ENCODE peak calls at places on chromosomes 3 and 15, in nine cellular contexts. Y is thoracic aorta, V is GM03348, Z is fibroblast of villous mesenchyme, T is NCI-H510A treated with DMSO at 0.1 percent for 48 hours, U is substantia nigra, J is mucosa of gallbladder, N is HFFc6, L is NCI-H1105 treated with DMSO at 0.1 percent for 48 hours. S is an unnamed sample.

GRCh38 chr3:65836047-65836446 is 202.7 kb downstream of the MAGI1 start:
- DNase-seq in V (no peak), L (no peak), N (peak), J (no peak), Z (no peak), U (no peak), Y (no peak), T (no peak), S (no peak)

GRCh38 chr3:193593666-193594025 is 638 bp downstream of the OPA1 start:
- DNase-seq in T (no peak), N (peak), L (peak), U (no peak), J (no peak), V (peak), Z (peak), Y (no peak), S (no peak)

GRCh38 chr3:17179381-17180205 is 294.8 kb downstream of the PLCL2 start:
- DNase-seq in U (no peak), L (peak), Z (no peak), J (no peak), T (peak), V (no peak), N (no peak), Y (no peak), S (peak)

GRCh38 chr15:31108836-31109235 is 7.3 kb upstream of the TRPM1 start:
- DNase-seq in T (no peak), U (no peak), L (no peak), V (no peak), N (no peak), Z (peak), J (no peak), Y (no peak), S (no peak)

GRCh38 chr3:177229791-177230190 is 32.5 kb upstream of the TBL1XR1 start:
- DNase-seq in T (no peak), N (no peak), Y (no peak), V (peak), U (no peak), J (no peak), Z (peak), L (no peak), S (no peak)

GRCh38 chr3:116034797-116035196 is 410.5 kb downstream of the LSAMP start:
- DNase-seq in U (no peak), Z (no peak), J (no peak), L (peak), T (no peak), N (no peak), Y (no peak), V (no peak), S (no peak)

GRCh38 chr3:25120666-25121065 is 307.4 kb upstream of the RARB start:
- DNase-seq in N (no peak), Z (no peak), L (no peak), J (peak), U (no peak), T (no peak), Y (no peak), V (no peak), S (no peak)

GRCh38 chr15:88688394-88688933 is 49.6 kb downstream of the ISG20 start:
- DNase-seq in V (no peak), N (no peak), L (no peak), U (no peak), T (no peak), Z (no peak), Y (no peak), J (no peak), S (no peak)

GRCh38 chr15:22930782-22931484 is 49.2 kb downstream of the CYFIP1 start:
- DNase-seq in U (no peak), L (peak), Y (no peak), J (no peak), Z (no peak), T (no peak), N (no peak), V (no peak), S (no peak)

GRCh38 chr15:60356832-60357231 is 41.0 kb downstream of the ANXA2 start:
- DNase-seq in V (no peak), T (no peak), Y (no peak), N (no peak), U (no peak), J (no peak), Z (no peak), L (no peak), S (no peak)

GRCh38 chr15:80351211-80351610 is 53.0 kb upstream of the ARNT2 start:
- DNase-seq in L (no peak), U (no peak), Z (no peak), J (no peak), T (no peak), Y (no peak), V (no peak), N (no peak), S (no peak)

GRCh38 chr3:159783780-159784747 is 204.6 kb upstream of the IL12A start:
- DNase-seq in L (no peak), Z (no peak), J (no peak), Y (no peak), V (no peak), N (no peak), T (no peak), U (no peak), S (no peak)

GRCh38 chr15:88624156-88624970 is 3.2 kb downstream of the AEN start:
- DNase-seq in U (no peak), N (no peak), J (no peak), L (no peak), V (peak), T (no peak), Y (no peak), Z (peak), S (no peak)

GRCh38 chr15:61946778-61947177 is 113.5 kb downstream of the VPS13C start:
- DNase-seq in U (no peak), L (no peak), J (no peak), Y (no peak), N (peak), Z (no peak), V (peak), T (no peak), S (no peak)

GRCh38 chr15:39621210-39621609 is 40.3 kb downstream of the THBS1 start:
- DNase-seq in L (peak), J (no peak), T (peak), Z (no peak), N (no peak), V (no peak), Y (no peak), U (no peak), S (no peak)

GRCh38 chr15:75732809-75733451 is 20.3 kb upstream of the CSPG4 start:
- DNase-seq in T (peak), Y (no peak), Z (peak), J (peak), L (peak), V (peak), N (peak), U (peak), S (peak)

GRCh38 chr3:138781012-138781470 is 53.7 kb downstream of the PIK3CB start:
- DNase-seq in U (no peak), Z (peak), V (no peak), N (no peak), T (no peak), Y (no peak), J (no peak), L (no peak), S (no peak)

GRCh38 chr3:39144095-39144747 is 9.2 kb downstream of the CSRNP1 start:
- DNase-seq in Z (no peak), Y (no peak), L (peak), T (peak), U (no peak), J (no peak), N (no peak), V (no peak), S (no peak)

GRCh38 chr3:23174426-23175039 is 28.6 kb upstream of the UBE2E2 start:
- DNase-seq in Z (peak), U (no peak), Y (no peak), V (no peak), T (no peak), L (no peak), J (peak), N (no peak), S (no peak)

GRCh38 chr3:157160652-157161480 is 919 bp upstream of the CCNL1 start:
- DNase-seq in L (peak), Z (peak), T (peak), N (peak), U (peak), J (peak), Y (peak), V (peak), S (peak)

GRCh38 chr3:169112153-169112892 is 551.2 kb downstream of the MECOM start:
- DNase-seq in Y (no peak), N (peak), V (peak), J (no peak), L (no peak), Z (peak), U (no peak), T (no peak), S (no peak)

GRCh38 chr15:57079446-57079845 is 161.0 kb downstream of the TCF12 start:
- DNase-seq in J (no peak), T (no peak), L (no peak), U (no peak), Y (no peak), Z (no peak), N (no peak), V (no peak), S (no peak)

GRCh38 chr3:56130036-56130435 is 338.2 kb downstream of the ERC2 start:
- DNase-seq in Z (no peak), J (no peak), V (no peak), U (no peak), L (no peak), T (no peak), N (no peak), Y (no peak), S (no peak)

GRCh38 chr15:49313650-49314049 is 109.4 kb upstream of the FGF7 start:
- DNase-seq in L (no peak), Z (peak), J (no peak), T (no peak), U (no peak), V (peak), N (peak), Y (no peak), S (no peak)

GRCh38 chr15:84944311-84944710 is 37.3 kb upstream of the PDE8A start:
- DNase-seq in N (no peak), T (no peak), Z (no peak), J (no peak), V (no peak), L (no peak), U (no peak), Y (no peak), S (peak)

GRCh38 chr3:71089271-71089670 is 494.3 kb downstream of the FOXP1 start:
- DNase-seq in L (no peak), V (no peak), J (no peak), N (no peak), U (no peak), T (no peak), Y (no peak), Z (peak), S (no peak)

GRCh38 chr3:59472541-59472940 is 422.7 kb upstream of the CFAP20DC start:
- DNase-seq in L (no peak), V (peak), T (no peak), N (no peak), Y (no peak), Z (no peak), U (no peak), J (no peak), S (no peak)

GRCh38 chr3:183437060-183437459 is 8.6 kb upstream of the MCF2L2 start:
- DNase-seq in Z (no peak), Y (no peak), N (no peak), L (no peak), U (no peak), T (no peak), J (no peak), V (no peak), S (no peak)

GRCh38 chr3:127013758-127014535 is 31.0 kb downstream of the PLXNA1 start:
- DNase-seq in V (no peak), L (no peak), T (no peak), Y (no peak), U (no peak), N (no peak), J (no peak), Z (no peak), S (no peak)